ENCODE peak calls at places on chromosomes 6 and 20, in eight cellular contexts. A, U, M, W, Y, P, F and E are unnamed samples.

GRCh38 chr20:38149880-38150594 is 15.0 kb downstream of the TGM2 start:
- DNase-seq in W (no peak), Y (no peak), A (no peak), P (no peak), U (no peak), M (no peak), F (no peak), E (no peak)

GRCh38 chr6:6785163-6785521 is 196.6 kb downstream of the LY86 start:
- DNase-seq in A (no peak), F (no peak), Y (no peak), U (no peak), M (no peak), W (no peak), P (no peak), E (no peak)

GRCh38 chr20:40323411-40323810 is 365.6 kb downstream of the MAFB start:
- DNase-seq in F (no peak), U (no peak), M (no peak), Y (peak), W (no peak), A (no peak), P (no peak), E (no peak)

GRCh38 chr20:59055302-59055701 is 12.7 kb upstream of the PRELID3B start:
- DNase-seq in A (peak), P (no peak), F (peak), Y (peak), M (no peak), U (no peak), W (no peak), E (no peak)

GRCh38 chr20:49674383-49675352 is 39.0 kb downstream of the B4GALT5 start:
- DNase-seq in P (no peak), F (no peak), A (no peak), W (no peak), M (no peak), U (no peak), Y (peak), E (no peak)

GRCh38 chr6:93419304-93420162 is at the start of gene EPHA7:
- DNase-seq in M (peak), U (peak), Y (peak), P (peak), W (peak), A (peak), F (peak), E (peak)

GRCh38 chr6:106316376-106316769 is 9.2 kb downstream of the ATG5 start:
- DNase-seq in P (no peak), U (no peak), F (no peak), W (no peak), Y (no peak), A (no peak), M (no peak), E (no peak)

GRCh38 chr20:48198951-48199431 is 413.7 kb upstream of the SULF2 start:
- DNase-seq in F (no peak), M (no peak), U (no peak), A (no peak), W (no peak), Y (no peak), P (no peak), E (no peak)

GRCh38 chr6:27532820-27533538 is 60.1 kb upstream of the ZNF184 start:
- DNase-seq in U (no peak), A (no peak), W (peak), Y (peak), F (no peak), M (no peak), P (peak), E (no peak)

GRCh38 chr20:16803965-16804792 is 56.0 kb downstream of the OTOR start:
- DNase-seq in Y (peak), F (peak), U (peak), W (peak), A (peak), P (peak), M (peak), E (peak)

GRCh38 chr6:50720623-50721022 is 7.3 kb downstream of the TFAP2D start:
- DNase-seq in U (peak), Y (peak), A (no peak), F (no peak), M (peak), W (peak), P (peak), E (no peak)

GRCh38 chr20:50464725-50465650 is 45.2 kb upstream of the PTPN1 start:
- DNase-seq in M (no peak), P (no peak), Y (no peak), F (no peak), U (no peak), W (no peak), A (no peak), E (no peak)

GRCh38 chr20:24153101-24154040 is 164.8 kb upstream of the GGTLC1 start:
- DNase-seq in F (no peak), U (no peak), A (no peak), Y (no peak), W (no peak), M (no peak), P (no peak), E (no peak)

GRCh38 chr6:26349964-26350857 is 14.8 kb upstream of the BTN3A2 start:
- DNase-seq in U (no peak), P (no peak), W (no peak), M (no peak), F (no peak), Y (no peak), A (no peak), E (no peak)

GRCh38 chr6:130696806-130697205 is 130.4 kb upstream of the SMLR1 start:
- DNase-seq in P (no peak), W (no peak), U (no peak), M (no peak), A (no peak), Y (no peak), F (no peak), E (no peak)

GRCh38 chr6:74404366-74404765 is 708.4 kb downstream of the CD109 start:
- DNase-seq in Y (no peak), U (no peak), W (no peak), P (no peak), A (no peak), F (no peak), M (no peak), E (no peak)

GRCh38 chr6:101294676-101295075 is 98.8 kb upstream of the GRIK2 start:
- DNase-seq in U (no peak), P (no peak), M (no peak), F (no peak), W (no peak), Y (peak), A (no peak), E (no peak)

GRCh38 chr20:63538204-63539091 is 1.3 kb upstream of the PTK6 start:
- DNase-seq in M (peak), U (peak), A (peak), Y (peak), P (no peak), F (no peak), W (no peak), E (no peak)

GRCh38 chr20:3716195-3716834 is 3.9 kb upstream of the SIGLEC1 start:
- DNase-seq in A (peak), F (no peak), P (peak), U (peak), Y (peak), W (peak), M (peak), E (peak)

GRCh38 chr6:163965426-163966348 is 551.2 kb downstream of the QKI start:
- DNase-seq in P (no peak), U (no peak), F (no peak), W (peak), M (no peak), Y (no peak), A (no peak), E (no peak)

GRCh38 chr6:41546866-41547798 is 951 bp downstream of the FOXP4 start:
- DNase-seq in U (peak), W (peak), A (peak), M (no peak), P (peak), Y (no peak), F (no peak), E (no peak)

GRCh38 chr6:107061125-107062020 is 33.4 kb downstream of the MTRES1 start:
- DNase-seq in M (peak), F (no peak), Y (peak), P (no peak), U (no peak), A (no peak), W (peak), E (no peak)

GRCh38 chr20:23326774-23327173 is 23.8 kb upstream of the NXT1 start:
- DNase-seq in U (no peak), W (no peak), P (no peak), F (no peak), A (no peak), Y (no peak), M (no peak), E (no peak)

GRCh38 chr6:6597682-6598081 is 9.2 kb downstream of the LY86 start:
- DNase-seq in U (no peak), W (no peak), P (no peak), A (no peak), Y (no peak), F (no peak), M (no peak), E (no peak)

GRCh38 chr6:132198896-132199295 is 202.4 kb downstream of the MOXD1 start:
- DNase-seq in W (no peak), U (no peak), M (no peak), Y (no peak), P (no peak), F (no peak), A (no peak), E (no peak)

GRCh38 chr6:86707545-86708120 is 229.7 kb upstream of the HTR1E start:
- DNase-seq in M (no peak), W (no peak), U (no peak), A (no peak), F (no peak), P (no peak), Y (no peak), E (no peak)

GRCh38 chr20:48189177-48189576 is 403.9 kb upstream of the SULF2 start:
- DNase-seq in M (peak), A (peak), Y (peak), F (no peak), U (no peak), P (no peak), W (no peak), E (no peak)

GRCh38 chr6:7311171-7311570 is 1.8 kb downstream of the SSR1 start:
- DNase-seq in Y (no peak), U (no peak), F (no peak), P (no peak), M (no peak), W (no peak), A (no peak), E (no peak)

GRCh38 chr6:56708810-56709597 is 66.3 kb upstream of the DST start:
- DNase-seq in F (no peak), A (no peak), M (no peak), W (peak), U (no peak), P (no peak), Y (peak), E (no peak)

GRCh38 chr6:105174512-105174911 is 5.3 kb downstream of the POPDC3 start:
- DNase-seq in A (no peak), P (no peak), W (no peak), F (no peak), M (no peak), Y (peak), U (no peak), E (no peak)

GRCh38 chr6:16925461-16925860 is 164.2 kb upstream of the ATXN1 start:
- DNase-seq in U (no peak), A (no peak), M (no peak), W (no peak), P (no peak), F (no peak), Y (no peak), E (no peak)

GRCh38 chr6:168949876-168950499 is 303.7 kb downstream of the THBS2 start:
- DNase-seq in M (no peak), P (no peak), U (no peak), W (no peak), A (no peak), Y (no peak), F (no peak), E (no peak)

GRCh38 chr20:17735206-17735804 is 35.5 kb downstream of the BANF2 start:
- DNase-seq in P (no peak), Y (peak), M (no peak), A (no peak), U (no peak), F (no peak), W (no peak), E (no peak)

GRCh38 chr6:36627801-36628246 is 33.7 kb downstream of the SRSF3 start:
- DNase-seq in A (no peak), W (no peak), P (no peak), M (no peak), F (no peak), U (no peak), Y (peak), E (no peak)

GRCh38 chr6:30844118-30844535 is 40.2 kb upstream of the DDR1 start:
- DNase-seq in W (peak), A (no peak), Y (no peak), U (no peak), P (no peak), F (no peak), M (peak), E (no peak)

GRCh38 chr6:137799950-137800568 is 67.0 kb upstream of the TNFAIP3 start:
- DNase-seq in Y (peak), W (peak), P (no peak), A (peak), U (no peak), M (no peak), F (peak), E (no peak)

GRCh38 chr20:49310695-49311094 is 32.8 kb upstream of the ZNFX1 start:
- DNase-seq in F (no peak), U (no peak), Y (peak), A (no peak), P (no peak), M (no peak), W (no peak), E (no peak)

GRCh38 chr6:137823826-137824501 is 43.1 kb upstream of the TNFAIP3 start:
- DNase-seq in Y (no peak), W (peak), F (peak), P (peak), M (no peak), A (no peak), U (no peak), E (peak)

GRCh38 chr20:45218133-45218532 is 3.0 kb upstream of the SEMG2 start:
- DNase-seq in F (no peak), P (no peak), U (no peak), W (no peak), Y (no peak), M (no peak), A (no peak), E (no peak)

GRCh38 chr20:37526839-37527637 is 638 bp downstream of the BLCAP start:
- DNase-seq in U (peak), A (peak), Y (peak), M (no peak), W (peak), P (no peak), F (no peak), E (no peak)

GRCh38 chr6:149925974-149926777 is 3.3 kb upstream of the RAET1G start:
- DNase-seq in F (peak), A (peak), U (peak), P (peak), W (peak), Y (peak), M (peak), E (peak)
- TF ChIP-seq CTCF in F (peak), A (peak), U (peak), P (peak), W (peak), Y (peak), M (peak), E (peak)

GRCh38 chr6:136039185-136039584 is 187.7 kb downstream of the PDE7B start:
- DNase-seq in M (no peak), A (no peak), W (no peak), F (no peak), U (no peak), Y (no peak), P (no peak), E (no peak)

GRCh38 chr6:136037246-136037884 is 185.9 kb downstream of the PDE7B start:
- DNase-seq in W (no peak), A (no peak), F (no peak), U (no peak), M (no peak), Y (peak), P (no peak), E (no peak)

GRCh38 chr6:136038531-136038930 is 187.0 kb downstream of the PDE7B start:
- DNase-seq in U (no peak), A (no peak), P (no peak), Y (no peak), M (no peak), F (no peak), W (no peak), E (no peak)

GRCh38 chr6:136036601-136037000 is 185.1 kb downstream of the PDE7B start:
- DNase-seq in A (no peak), F (no peak), M (no peak), W (no peak), Y (no peak), U (no peak), P (no peak), E (no peak)

DNA sequence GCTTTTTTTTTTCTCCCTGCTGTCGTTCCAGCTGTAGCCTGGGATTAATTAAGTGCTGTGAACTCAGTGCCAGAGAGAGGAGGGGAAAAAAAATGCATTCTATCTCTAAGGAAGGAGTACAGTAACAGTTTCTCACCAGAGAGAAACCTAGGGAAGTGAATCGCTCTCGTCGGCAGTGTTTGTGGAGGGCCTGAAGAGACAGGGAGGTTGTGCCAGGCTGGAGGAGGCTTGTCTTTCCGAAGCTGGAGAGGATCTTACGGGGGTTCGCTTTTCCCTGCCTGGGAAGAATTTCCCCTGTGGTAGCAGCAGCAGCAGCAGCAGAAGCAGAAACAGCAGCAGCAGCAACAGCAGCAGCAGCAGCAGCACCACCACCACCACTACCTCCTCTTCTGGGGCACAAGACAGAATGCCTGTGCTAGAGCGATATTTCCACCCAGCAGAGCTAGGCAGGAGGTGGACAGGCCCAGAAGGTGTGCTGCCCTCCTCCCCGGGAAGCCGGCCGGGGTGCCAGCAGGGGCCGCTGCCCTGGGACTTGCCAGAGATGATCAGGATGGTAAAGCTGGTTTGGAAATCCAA is 186.5 kb downstream of the PDE7B start:
- DNase-seq in A (no peak), F (no peak), M (no peak), Y (no peak), U (no peak), P (peak), W (peak), E (no peak)
- TF ChIP-seq CTCF in A (no peak), F (no peak), M (no peak), Y (peak), U (no peak), P (no peak), W (peak), E (no peak)

DNA sequence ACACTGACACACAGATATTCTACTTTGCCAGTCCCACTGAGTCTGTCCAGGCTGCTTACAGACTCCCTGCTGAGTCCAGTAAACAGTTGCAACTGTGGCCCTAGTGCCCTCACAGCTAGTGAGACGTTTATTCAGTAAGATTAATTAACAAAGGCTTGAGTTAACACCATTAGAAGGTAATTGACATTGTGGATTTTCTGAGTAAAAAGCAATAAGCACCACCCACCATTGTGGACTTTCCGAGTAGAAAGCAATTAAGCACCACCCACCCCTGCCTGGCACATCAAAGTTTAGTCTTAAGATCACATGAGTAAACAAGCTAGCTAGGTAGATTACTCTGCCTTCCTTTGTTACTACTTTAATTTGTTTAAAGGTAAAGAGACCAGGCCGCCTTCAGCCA is 408.6 kb upstream of the IMPG1 start:
- DNase-seq in A (no peak), M (no peak), F (no peak), W (no peak), U (no peak), Y (no peak), P (no peak), E (no peak)
- TF ChIP-seq CTCF in A (no peak), M (no peak), F (no peak), W (no peak), U (no peak), Y (no peak), P (no peak), E (no peak)

GRCh38 chr6:135196739-135197510 is 15.8 kb downstream of the MYB start:
- DNase-seq in Y (no peak), W (no peak), F (no peak), M (no peak), A (no peak), P (no peak), U (no peak), E (no peak)
- TF ChIP-seq CTCF in Y (no peak), W (no peak), F (no peak), M (no peak), A (no peak), P (no peak), U (no peak), E (no peak)

GRCh38 chr6:4008324-4009047 is 70.5 kb downstream of the FAM217A start:
- DNase-seq in Y (peak), U (no peak), A (peak), W (peak), M (no peak), F (no peak), P (no peak), E (no peak)
- TF ChIP-seq CTCF in Y (peak), U (peak), A (peak), W (peak), M (no peak), F (peak), P (no peak), E (peak)

GRCh38 chr6:127554435-127555006 is 22.5 kb upstream of the C6orf58 start:
- DNase-seq in F (no peak), P (no peak), A (peak), W (peak), M (peak), Y (peak), U (peak), E (no peak)
- TF ChIP-seq CTCF in F (peak), P (no peak), A (no peak), W (peak), M (no peak), Y (peak), U (peak), E (peak)

GRCh38 chr6:81736428-81736827 is 16.1 kb downstream of the TENT5A start:
- DNase-seq in M (no peak), P (no peak), U (no peak), Y (no peak), W (no peak), F (no peak), A (no peak), E (no peak)

GRCh38 chr6:81731814-81732213 is 20.7 kb downstream of the TENT5A start:
- DNase-seq in A (no peak), F (no peak), W (no peak), U (no peak), P (no peak), Y (no peak), M (no peak), E (no peak)

GRCh38 chr6:81735756-81736380 is 16.6 kb downstream of the TENT5A start:
- DNase-seq in U (no peak), W (no peak), P (no peak), F (no peak), Y (peak), M (no peak), A (no peak), E (no peak)

GRCh38 chr6:81734500-81735140 is 17.9 kb downstream of the TENT5A start:
- DNase-seq in A (no peak), U (no peak), F (no peak), W (no peak), Y (no peak), P (no peak), M (no peak), E (no peak)

GRCh38 chr6:81734081-81734480 is 18.4 kb downstream of the TENT5A start:
- DNase-seq in W (no peak), Y (peak), A (no peak), M (no peak), U (no peak), F (no peak), P (no peak), E (no peak)
- TF ChIP-seq CTCF in W (peak), Y (peak), A (no peak), M (no peak), U (no peak), F (no peak), P (no peak), E (no peak)

GRCh38 chr6:44006123-44006871 is 121.0 kb downstream of the MRPL14 start:
- DNase-seq in F (no peak), W (peak), U (no peak), M (no peak), A (no peak), P (no peak), Y (no peak), E (no peak)

GRCh38 chr6:44005507-44005903 is 121.7 kb downstream of the MRPL14 start:
- DNase-seq in U (no peak), A (no peak), P (no peak), F (no peak), W (no peak), Y (no peak), M (no peak), E (no peak)

GRCh38 chr6:44004136-44004535 is 123.1 kb downstream of the MRPL14 start:
- DNase-seq in F (no peak), A (no peak), U (no peak), Y (no peak), M (no peak), W (no peak), P (no peak), E (no peak)

GRCh38 chr6:44003345-44004061 is 123.7 kb downstream of the MRPL14 start:
- DNase-seq in P (no peak), M (peak), U (peak), F (no peak), A (no peak), Y (no peak), W (no peak), E (no peak)

GRCh38 chr6:44004625-44005506 is 122.4 kb downstream of the MRPL14 start:
- DNase-seq in Y (no peak), P (no peak), F (no peak), M (no peak), W (peak), A (peak), U (no peak), E (no peak)
- TF ChIP-seq CTCF in Y (peak), P (no peak), F (peak), M (no peak), W (peak), A (peak), U (no peak), E (peak)

GRCh38 chr20:56685879-56686278 is 56.8 kb downstream of the TFAP2C start:
- DNase-seq in U (no peak), W (no peak), F (no peak), Y (no peak), A (no peak), P (no peak), M (peak), E (no peak)
- TF ChIP-seq CTCF in U (no peak), W (no peak), F (no peak), Y (no peak), A (no peak), P (no peak), M (no peak), E (no peak)